ENCODE peak calls at places on chromosomes 12 and 14, in six cellular contexts. C is adrenal gland, A is transverse colon, M is HCT116, K is ovary, J is IMR-90. N is an unnamed sample.

GRCh38 chr14:101315802-101316296 is 245.4 kb upstream of the DIO3 start:
- DNase-seq in C (no peak), K (no peak), J (no peak), A (no peak), M (peak; percentile 44), N (no peak)

GRCh38 chr12:19620222-19620621 is 180.9 kb downstream of the AEBP2 start:
- DNase-seq in K (no peak), J (no peak), M (no peak), A (peak; percentile 77), C (no peak), N (no peak)

GRCh38 chr12:95518976-95519375 is 32.3 kb downstream of the USP44 start:
- DNase-seq in C (no peak), A (no peak), J (no peak), K (no peak), M (no peak), N (no peak)

GRCh38 chr14:100588671-100589070 is 1.5 kb upstream of the BEGAIN start:
- DNase-seq in A (no peak), C (no peak), K (no peak), J (no peak), M (no peak), N (peak; percentile 54)

GRCh38 chr12:22634883-22635282 is 9.9 kb downstream of the ETNK1 start:
- DNase-seq in C (no peak), K (no peak), A (no peak), M (no peak), J (no peak), N (no peak)

GRCh38 chr12:79371226-79371625 is 319.5 kb downstream of the PAWR start:
- DNase-seq in J (peak; percentile 11), K (no peak), A (no peak), C (no peak), M (no peak), N (no peak)

GRCh38 chr12:52878507-52879393 is 26.1 kb downstream of the KRT8 start:
- DNase-seq in M (no peak), J (no peak), K (no peak), C (no peak), A (no peak), N (no peak)

GRCh38 chr12:50419112-50419909 is 18.6 kb downstream of the LARP4 start:
- DNase-seq in M (peak; percentile 53), K (no peak), C (no peak), J (no peak), A (no peak), N (no peak)

GRCh38 chr12:106030210-106031175 is 108.3 kb downstream of the NUAK1 start:
- DNase-seq in K (no peak), A (no peak), J (peak; percentile 96), C (no peak), M (no peak), N (no peak)

GRCh38 chr14:105108516-105108864 is 43.3 kb upstream of the GPR132 start:
- DNase-seq in K (no peak), C (no peak), M (no peak), A (no peak), J (no peak), N (no peak)

GRCh38 chr14:21268612-21269251 is 510 bp downstream of the HNRNPC start:
- DNase-seq in J (peak; percentile 65), M (peak; percentile 24), A (peak; percentile 34), C (peak; percentile 46), K (no peak), N (no peak)

GRCh38 chr12:122845041-122845864 is 10.0 kb downstream of the HIP1R start:
- DNase-seq in C (peak; percentile 77), K (no peak), M (no peak), J (no peak), A (no peak), N (peak; percentile 71)

GRCh38 chr14:102183922-102184677 is 44.4 kb downstream of the WDR20 start:
- DNase-seq in M (no peak), A (no peak), K (no peak), C (no peak), J (no peak), N (no peak)

GRCh38 chr14:61602733-61603077 is 92.6 kb upstream of the HIF1A start:
- DNase-seq in M (no peak), A (no peak), J (no peak), K (no peak), C (no peak), N (no peak)

GRCh38 chr12:28879379-28879778 is 269.7 kb upstream of the FAR2 start:
- DNase-seq in K (no peak), A (no peak), C (no peak), M (no peak), J (no peak), N (no peak)

GRCh38 chr12:32273063-32273521 is 126.3 kb upstream of the FGD4 start:
- DNase-seq in A (no peak), C (no peak), J (peak; percentile 90), K (no peak), M (no peak), N (no peak)

GRCh38 chr12:62861586-62861985 is 73.4 kb downstream of the PPM1H start:
- DNase-seq in J (no peak), M (no peak), A (no peak), K (no peak), C (no peak), N (no peak)

GRCh38 chr12:44159211-44159610 is 323.3 kb downstream of the TMEM117 start:
- DNase-seq in J (no peak), K (no peak), M (no peak), A (no peak), C (no peak), N (no peak)

GRCh38 chr14:101028971-101029667 is 125.6 kb upstream of the RTL1 start:
- DNase-seq in M (no peak), C (no peak), K (peak; percentile 2), A (no peak), J (no peak), N (peak; percentile 46)

GRCh38 chr12:55706840-55707671 is 648 bp downstream of the ITGA7 start:
- DNase-seq in K (no peak), C (no peak), A (no peak), J (no peak), M (no peak), N (peak; percentile 14)

GRCh38 chr14:63878052-63878451 is 25.2 kb downstream of the SYNE2 start:
- DNase-seq in J (no peak), K (no peak), M (no peak), A (no peak), C (no peak), N (no peak)

GRCh38 chr12:85363382-85364190 is 83.6 kb downstream of the ALX1 start:
- DNase-seq in A (no peak), M (no peak), J (no peak), C (no peak), K (no peak), N (no peak)

GRCh38 chr12:48716493-48717251 is at the start of gene CCNT1:
- DNase-seq in M (peak; percentile 100), A (peak; percentile 99), K (peak; percentile 98), C (peak; percentile 99), J (peak; percentile 100), N (peak; percentile 100)
- TF ChIP-seq CTCF in M (peak; percentile 26), A (peak; percentile 69), K (peak; percentile 55), C (peak; percentile 54), J (peak; percentile 20), N (peak; percentile 53)

DNA sequence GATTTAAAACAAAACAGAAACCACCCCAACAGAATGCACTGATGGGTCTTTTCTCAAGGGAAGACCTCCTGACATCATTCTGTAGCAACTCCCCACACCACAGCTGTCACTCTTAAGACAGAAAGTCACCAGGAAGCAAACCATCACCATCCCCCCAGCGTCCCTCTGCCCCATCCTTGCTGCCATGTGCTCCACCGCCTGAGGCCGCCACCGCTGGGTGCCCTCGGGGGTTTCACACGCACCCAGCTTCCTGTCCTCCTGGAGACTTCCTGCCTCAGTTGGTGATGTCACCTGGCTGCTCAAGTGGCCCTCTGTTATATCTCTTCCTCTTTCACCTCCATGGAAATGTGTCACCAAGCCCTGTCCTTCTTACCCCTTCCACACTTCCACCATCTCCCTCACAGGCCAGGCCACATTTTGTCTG is 71.4 kb upstream of the GPR68 start:
- DNase-seq in A (peak; percentile 67), K (no peak), C (no peak), J (no peak), M (no peak), N (peak; percentile 94)
- TF ChIP-seq POLR2A in A (no peak), K (no peak), C (no peak), J (no peak), M (no peak), N (no peak)

GRCh38 chr12:76040461-76040860 is 8.9 kb upstream of the PHLDA1 start:
- DNase-seq in A (no peak), C (no peak), K (no peak), J (no peak), M (no peak), N (no peak)

GRCh38 chr12:76035045-76035444 is 3.5 kb upstream of the PHLDA1 start:
- DNase-seq in M (no peak), J (no peak), K (no peak), A (no peak), C (no peak), N (no peak)

GRCh38 chr12:76041406-76041805 is 9.8 kb upstream of the PHLDA1 start:
- DNase-seq in C (no peak), J (no peak), M (no peak), K (no peak), A (no peak), N (no peak)

GRCh38 chr12:76038176-76038575 is 6.6 kb upstream of the PHLDA1 start:
- DNase-seq in J (no peak), C (no peak), A (no peak), K (no peak), M (no peak), N (no peak)

GRCh38 chr12:76037130-76038105 is 5.8 kb upstream of the PHLDA1 start:
- DNase-seq in C (peak; percentile 25), M (no peak), A (no peak), K (no peak), J (peak; percentile 87), N (no peak)
- TF ChIP-seq CTCF in C (peak; percentile 81), M (peak; percentile 42), A (peak; percentile 89), K (peak; percentile 88), J (peak; percentile 87), N (peak; percentile 80)

GRCh38 chr12:39621670-39622069 is 2.1 kb upstream of the ABCD2 start:
- DNase-seq in A (no peak), M (no peak), C (no peak), J (no peak), K (no peak), N (no peak)

GRCh38 chr12:39618701-39619100 is 902 bp downstream of the ABCD2 start:
- DNase-seq in C (no peak), M (no peak), J (no peak), K (no peak), A (no peak), N (no peak)

GRCh38 chr12:39620664-39621658 is 1.4 kb upstream of the ABCD2 start:
- DNase-seq in J (no peak), K (no peak), C (no peak), A (peak; percentile 16), M (no peak), N (peak; percentile 72)

GRCh38 chr12:39619316-39619659 is 315 bp downstream of the ABCD2 start:
- DNase-seq in J (no peak), A (peak; percentile 15), C (no peak), K (no peak), M (no peak), N (peak; percentile 49)

GRCh38 chr12:39619660-39620433 is at the start of gene ABCD2:
- DNase-seq in J (peak; percentile 58), C (peak; percentile 83), M (peak; percentile 19), A (peak; percentile 55), K (peak; percentile 32), N (peak; percentile 85)
- TF ChIP-seq POLR2A in J (no peak), C (no peak), M (no peak), A (no peak), K (no peak), N (no peak)